ENCODE peak calls at places on chromosome 12, in six cellular contexts. Q is ovary, G is tibial nerve, U is sigmoid colon, R is A549, L is GM12878. I is an unnamed sample.

GRCh38 chr12:119307747-119308146 is 26.8 kb upstream of the CCDC60 start:
- DNase-seq in G (no peak), Q (no peak), U (no peak), R (no peak), L (no peak), I (no peak)

GRCh38 chr12:77724367-77724957 is 106.2 kb upstream of the NAV3 start:
- DNase-seq in G (no peak), Q (peak), U (no peak), R (no peak), L (no peak), I (no peak)

GRCh38 chr12:26691234-26691970 is 141.6 kb downstream of the ITPR2 start:
- DNase-seq in G (no peak), Q (peak), R (peak), U (no peak), L (no peak), I (no peak)

GRCh38 chr12:64678248-64678647 is 68.0 kb downstream of the RASSF3 start:
- DNase-seq in L (no peak), U (no peak), G (no peak), Q (no peak), R (no peak), I (no peak)

GRCh38 chr12:8687846-8688601 is 9.8 kb upstream of the RIMKLB start:
- DNase-seq in R (peak), G (no peak), Q (peak), L (no peak), U (peak), I (no peak)

GRCh38 chr12:108565976-108566375 is 3.6 kb downstream of the ISCU start:
- DNase-seq in R (peak), U (peak), L (peak), G (no peak), Q (peak), I (peak)

GRCh38 chr12:65891987-65892481 is 67.8 kb downstream of the HMGA2 start:
- DNase-seq in Q (peak), R (peak), U (peak), G (peak), L (no peak), I (peak)

GRCh38 chr12:63294327-63294632 is 143.3 kb upstream of the AVPR1A start:
- DNase-seq in Q (no peak), L (no peak), R (peak), U (no peak), G (no peak), I (no peak)

GRCh38 chr12:119627686-119628085 is 34.1 kb downstream of the TMEM233 start:
- DNase-seq in R (no peak), Q (no peak), G (no peak), L (no peak), U (no peak), I (no peak)

GRCh38 chr12:119258149-119258548 is 76.4 kb upstream of the CCDC60 start:
- DNase-seq in R (no peak), U (no peak), Q (no peak), G (no peak), L (no peak), I (no peak)

GRCh38 chr12:112664569-112664968 is 127.0 kb upstream of the RPH3A start:
- DNase-seq in U (no peak), L (no peak), R (peak), Q (no peak), G (no peak), I (no peak)

GRCh38 chr12:44763021-44763420 is 113.1 kb downstream of the NELL2 start:
- DNase-seq in L (no peak), R (no peak), Q (no peak), G (no peak), U (no peak), I (no peak)

DNA sequence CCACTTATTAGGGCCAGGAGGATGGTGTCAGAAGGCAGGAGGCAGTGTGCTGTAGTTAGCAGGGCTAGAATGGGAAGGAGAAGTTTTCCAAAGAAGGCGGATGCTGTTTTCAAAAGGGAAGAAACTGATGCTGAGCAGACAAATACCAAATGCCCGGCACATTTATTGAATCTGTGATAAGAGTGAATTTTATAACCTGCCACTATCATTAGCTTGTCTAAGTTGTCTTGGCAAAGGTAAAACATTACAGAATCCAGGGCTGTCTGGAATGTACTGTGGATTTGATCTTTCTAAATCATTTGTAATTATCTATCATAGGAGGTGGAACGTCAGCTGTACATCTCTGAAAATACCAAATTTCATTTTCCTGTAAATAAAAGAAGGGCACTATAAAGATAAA is 40.8 kb downstream of the NDUFA12 start:
- DNase-seq in R (no peak), G (no peak), U (no peak), Q (no peak), L (no peak), I (no peak)
- TF ChIP-seq EP300 in R (no peak), G (no peak), U (no peak), Q (no peak), L (no peak), I (no peak)

GRCh38 chr12:51270067-51270846 is at the start of gene SMAGP:
- DNase-seq in L (no peak), U (peak), R (peak), Q (peak), G (no peak), I (peak)
- TF ChIP-seq POLR2A in L (no peak), U (peak), R (peak), Q (no peak), G (no peak), I (no peak)

DNA sequence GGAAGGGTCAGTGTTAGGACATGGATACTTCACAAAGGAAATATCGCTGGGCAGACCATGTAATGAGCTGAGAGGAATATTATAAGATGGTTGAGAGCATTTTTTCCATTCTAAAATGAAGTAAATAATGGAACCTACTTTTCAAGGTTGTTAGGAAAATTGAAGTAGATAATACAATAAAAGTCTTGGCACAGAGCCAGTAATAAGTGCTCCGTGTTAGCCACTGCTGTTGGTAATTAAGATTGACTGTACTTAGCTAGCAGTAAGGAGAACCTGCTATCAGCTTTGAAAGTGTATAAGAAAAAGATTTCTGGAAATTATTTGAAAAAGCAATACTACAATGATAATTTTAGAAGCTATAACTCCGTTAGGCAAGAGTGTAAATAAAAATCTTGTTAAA is 77.6 kb downstream of the SCAF11 start:
- DNase-seq in L (no peak), Q (no peak), R (no peak), U (no peak), G (no peak), I (no peak)
- TF ChIP-seq EP300 in L (no peak), Q (no peak), R (no peak), U (no peak), G (no peak), I (no peak)

DNA sequence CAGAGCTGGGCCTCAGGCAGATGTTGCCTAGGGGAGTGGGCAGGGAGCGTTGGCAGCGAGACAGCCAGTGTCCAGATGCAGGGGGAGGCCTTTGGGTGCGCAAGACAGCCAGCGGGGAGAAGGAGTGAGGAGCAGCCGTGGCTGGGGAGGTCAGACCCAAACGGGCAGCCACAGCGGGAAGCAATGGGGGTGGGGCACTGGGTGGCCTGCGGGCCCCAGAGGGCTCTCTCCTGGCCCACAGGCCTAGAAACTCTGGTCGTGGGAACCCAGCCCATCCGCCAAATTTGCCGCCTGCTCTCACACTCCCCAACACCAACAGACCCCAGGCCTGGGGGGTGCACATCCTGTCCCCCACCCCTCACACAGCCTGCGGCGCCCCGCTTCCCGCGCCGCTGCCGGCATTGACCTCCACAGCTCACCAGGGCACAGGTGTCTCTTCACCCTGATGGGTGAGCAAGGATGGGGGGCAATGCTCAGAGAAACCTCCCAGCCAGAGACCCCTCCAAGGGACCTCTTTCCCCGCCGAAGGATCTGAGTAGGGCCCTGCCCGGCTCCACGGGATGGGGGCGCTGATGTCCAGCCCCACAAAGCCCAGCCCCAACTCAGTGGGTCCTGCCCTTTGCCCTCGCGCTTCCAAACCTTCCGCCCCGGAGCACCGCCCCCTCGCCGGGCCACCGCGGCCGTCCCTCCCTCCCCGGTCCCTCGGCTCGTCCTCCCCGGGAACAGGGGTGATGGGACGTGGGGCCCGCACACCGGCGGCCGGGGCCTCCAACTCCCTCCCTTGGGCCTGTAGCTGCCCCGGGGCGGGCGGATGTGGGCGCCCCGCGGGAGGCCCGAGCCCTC is 781 bp downstream of the HDAC7 start:
- DNase-seq in R (peak), U (peak), G (peak), L (no peak), Q (peak), I (peak)
- TF ChIP-seq POLR2A in R (peak), U (no peak), G (peak), L (peak), Q (peak), I (no peak)

GRCh38 chr12:53538209-53538689 is 31.0 kb upstream of the NPFF start:
- DNase-seq in U (peak), G (no peak), L (no peak), R (no peak), Q (peak), I (no peak)
- TF ChIP-seq EP300 in U (peak), G (no peak), L (no peak), R (no peak), Q (no peak), I (no peak)

DNA sequence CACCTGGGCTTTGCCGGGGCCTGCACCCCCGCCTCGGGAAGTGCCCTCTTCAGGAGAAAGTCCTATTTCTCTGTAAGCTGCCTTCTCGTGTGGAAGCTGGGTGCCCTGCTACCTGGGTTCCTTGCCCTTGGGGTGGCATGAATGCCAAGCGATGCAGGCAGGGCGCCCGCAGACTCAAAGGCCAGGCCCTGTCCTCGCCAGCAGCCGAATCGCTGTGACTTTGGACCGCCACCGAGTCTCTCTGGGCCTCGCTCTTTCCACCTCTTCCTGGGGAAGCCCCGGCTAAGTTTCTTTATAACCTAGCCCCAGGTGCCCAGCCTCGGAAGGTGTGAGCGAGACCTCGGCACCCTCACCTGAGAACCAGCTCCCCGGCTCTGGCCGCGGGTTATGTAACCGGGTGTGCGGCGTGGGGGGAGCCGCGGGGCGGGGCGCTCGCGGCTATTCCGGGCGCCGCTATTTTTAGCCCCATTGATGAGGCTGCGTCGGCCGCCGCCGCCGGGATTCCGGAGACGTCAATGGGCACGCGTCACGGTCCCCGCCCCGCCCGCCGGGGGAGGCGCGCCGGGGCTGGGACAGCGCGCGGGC is 14.6 kb upstream of the NR4A1 start:
- DNase-seq in R (peak), Q (peak), U (peak), G (peak), L (no peak), I (peak)
- TF ChIP-seq POLR2A in R (no peak), Q (peak), U (peak), G (peak), L (peak), I (peak)